ENCODE peak calls at places on chromosome 1, in seven cellular contexts. X, A, E, Y, V, Q and S are unnamed samples.

GRCh38 chr1:56150441-56151215 is 428.7 kb downstream of the PLPP3 start:
- DNase-seq in A (no peak), Y (no peak), X (no peak), Q (no peak), V (no peak), E (no peak), S (no peak)

GRCh38 chr1:155062702-155063411 is 683 bp upstream of the EFNA4 start:
- DNase-seq in X (peak; percentile 72), Q (no peak), E (peak; percentile 69), V (peak; percentile 88), A (peak; percentile 64), Y (peak; percentile 77), S (peak; percentile 94)

GRCh38 chr1:112803906-112804762 is 89.0 kb upstream of the PPM1J start:
- DNase-seq in V (peak; percentile 73), Q (peak; percentile 11), A (peak; percentile 70), Y (peak; percentile 47), X (peak; percentile 64), E (peak; percentile 62), S (peak; percentile 88)

GRCh38 chr1:98696077-98696476 is 34.6 kb downstream of the SNX7 start:
- DNase-seq in X (no peak), E (no peak), A (no peak), V (no peak), Q (no peak), Y (no peak), S (no peak)

GRCh38 chr1:160219062-160219929 is 14.1 kb downstream of the PEA15 start:
- DNase-seq in X (peak; percentile 70), E (peak; percentile 22), V (no peak), A (no peak), Q (no peak), Y (no peak), S (no peak)

GRCh38 chr1:22328331-22329170 is 123.1 kb upstream of the ZBTB40 start:
- DNase-seq in Q (no peak), E (no peak), Y (no peak), X (no peak), V (no peak), A (peak; percentile 14), S (no peak)

GRCh38 chr1:21050031-21050430 is 126.7 kb downstream of the EIF4G3 start:
- DNase-seq in E (no peak), Y (no peak), X (no peak), A (no peak), V (no peak), Q (no peak), S (no peak)

GRCh38 chr1:186220101-186220500 is 155.0 kb downstream of the TPR start:
- DNase-seq in A (no peak), Y (no peak), Q (no peak), E (no peak), V (no peak), X (no peak), S (no peak)

GRCh38 chr1:210696709-210697108 is 368.0 kb downstream of the HHAT start:
- DNase-seq in X (no peak), Y (peak; percentile 98), E (no peak), Q (no peak), V (no peak), A (no peak), S (peak; percentile 17)

GRCh38 chr1:84715620-84716019 is 25.4 kb upstream of the SSX2IP start:
- DNase-seq in E (peak; percentile 18), Q (no peak), V (no peak), Y (no peak), X (no peak), A (no peak), S (no peak)

GRCh38 chr1:82565146-82565545 is 764.4 kb downstream of the ADGRL2 start:
- DNase-seq in X (peak; percentile 3), Q (no peak), Y (no peak), A (no peak), E (no peak), V (no peak), S (no peak)

GRCh38 chr1:30161953-30162352 is 561.4 kb downstream of the MATN1 start:
- DNase-seq in X (no peak), E (no peak), A (no peak), Q (no peak), V (no peak), Y (no peak), S (no peak)

GRCh38 chr1:176775996-176776395 is 313.0 kb downstream of the PAPPA2 start:
- DNase-seq in Q (no peak), Y (no peak), V (no peak), A (no peak), X (no peak), E (no peak), S (no peak)

GRCh38 chr1:156910309-156910782 is 10.1 kb upstream of the LRRC71 start:
- DNase-seq in X (peak; percentile 43), Q (no peak), A (peak; percentile 38), E (no peak), V (peak; percentile 75), Y (peak; percentile 48), S (peak; percentile 93)

GRCh38 chr1:208349679-208350330 is 105.6 kb upstream of the PLXNA2 start:
- DNase-seq in Q (no peak), A (no peak), E (no peak), Y (no peak), V (no peak), X (no peak), S (no peak)